ENCODE peak calls at places on chromosomes 6 and 20, in five cellular contexts. J is IMR-90, N is mesenchymal stem cell, C is neuronal stem cell, R is trophoblast cell. L is an unnamed sample.
A peak's percentile ranks its signal among the peaks of the same experiment; 100 is the strongest.

GRCh38 chr6:159879829-159880228 is 11.0 kb upstream of the MAS1 start:
- DNase-seq in N (no peak), C (no peak), R (no peak), J (no peak), L (peak; percentile 18)

GRCh38 chr20:59822291-59823029 is 111.0 kb downstream of the SYCP2 start:
- DNase-seq in R (no peak), N (no peak), C (no peak), J (no peak), L (no peak)

GRCh38 chr20:5119143-5119434 is 669 bp downstream of the PCNA start:
- DNase-seq in R (no peak), C (no peak), N (no peak), J (no peak), L (no peak)

GRCh38 chr6:35486005-35486925 is 10.6 kb downstream of the TEAD3 start:
- DNase-seq in N (peak; percentile 60), J (no peak), C (no peak), R (peak; percentile 96), L (peak; percentile 93)

GRCh38 chr6:51570168-51570921 is 517.1 kb downstream of the PKHD1 start:
- DNase-seq in N (no peak), J (no peak), R (peak; percentile 55), C (no peak), L (no peak)

GRCh38 chr20:46159101-46159897 is 41.2 kb downstream of the CD40 start:
- DNase-seq in R (no peak), C (no peak), N (no peak), J (no peak), L (no peak)

GRCh38 chr6:109315331-109316129 is 66.7 kb downstream of the CD164 start:
- DNase-seq in J (no peak), R (no peak), C (no peak), N (no peak), L (no peak)

GRCh38 chr6:24274441-24275083 is 83.3 kb downstream of the DCDC2 start:
- DNase-seq in J (peak; percentile 23), N (peak; percentile 40), R (peak; percentile 44), C (no peak), L (peak; percentile 13)

GRCh38 chr6:128493877-128494276 is 26.5 kb downstream of the PTPRK start:
- DNase-seq in N (no peak), R (no peak), J (no peak), C (no peak), L (no peak)

GRCh38 chr6:158109744-158110143 is 58.3 kb downstream of the SERAC1 start:
- DNase-seq in R (no peak), C (no peak), J (peak; percentile 18), N (no peak), L (no peak)

GRCh38 chr6:155317186-155317585 is 2.9 kb upstream of the TFB1M start:
- DNase-seq in N (no peak), R (no peak), C (no peak), J (peak; percentile 10), L (no peak)

GRCh38 chr6:53727748-53728147 is 62.2 kb upstream of the KLHL31 start:
- DNase-seq in R (peak; percentile 97), J (peak; percentile 61), N (no peak), C (no peak), L (peak; percentile 25)

GRCh38 chr6:73521351-73522254 is 771 bp upstream of the EEF1A1 start:
- DNase-seq in R (peak; percentile 76), N (peak; percentile 95), J (peak; percentile 91), C (no peak), L (peak; percentile 42)

GRCh38 chr6:146689806-146690205 is 91.0 kb downstream of the ADGB start:
- DNase-seq in J (no peak), C (no peak), N (no peak), R (no peak), L (no peak)

GRCh38 chr20:43821795-43822194 is 92.9 kb upstream of the TOX2 start:
- DNase-seq in J (no peak), R (no peak), N (no peak), C (no peak), L (no peak)

GRCh38 chr6:56890683-56891429 is 64.1 kb upstream of the BEND6 start:
- DNase-seq in N (peak; percentile 89), C (no peak), R (peak; percentile 34), J (peak; percentile 97), L (peak; percentile 48)

GRCh38 chr6:107102414-107102805 is 12.9 kb downstream of the BEND3 start:
- DNase-seq in N (no peak), R (no peak), J (no peak), C (no peak), L (no peak)

GRCh38 chr6:84346372-84346771 is 118.9 kb upstream of the CEP162 start:
- DNase-seq in R (no peak), J (no peak), C (no peak), N (no peak), L (no peak)

GRCh38 chr6:28081486-28081751 is 1.1 kb downstream of the ZNF165 start:
- DNase-seq in C (no peak), J (no peak), N (no peak), R (no peak), L (no peak)

GRCh38 chr6:139029470-139030210 is 1.1 kb downstream of the ABRACL start:
- DNase-seq in N (peak; percentile 74), R (peak; percentile 79), J (peak; percentile 59), C (peak; percentile 45), L (peak; percentile 52)

GRCh38 chr20:40584128-40584819 is 104.8 kb downstream of the MAFB start:
- DNase-seq in J (no peak), N (no peak), C (no peak), R (no peak), L (peak; percentile 49)

GRCh38 chr6:136784910-136785746 is 7.1 kb downstream of the MAP3K5 start:
- DNase-seq in J (no peak), C (no peak), R (peak; percentile 26), N (no peak), L (peak; percentile 13)

GRCh38 chr20:38146156-38146555 is 18.9 kb downstream of the TGM2 start:
- DNase-seq in C (no peak), R (no peak), N (no peak), J (no peak), L (no peak)

GRCh38 chr6:30151580-30151979 is 9.4 kb downstream of the TRIM10 start:
- DNase-seq in C (no peak), J (no peak), N (no peak), R (no peak), L (no peak)

GRCh38 chr20:16069416-16070010 is 503.7 kb downstream of the KIF16B start:
- DNase-seq in N (no peak), C (no peak), R (no peak), J (no peak), L (no peak)

GRCh38 chr6:99178168-99178567 is 171.3 kb downstream of the FAXC start:
- DNase-seq in R (peak; percentile 93), N (no peak), C (no peak), J (no peak), L (peak; percentile 21)

GRCh38 chr6:101728388-101728787 is 334.9 kb downstream of the GRIK2 start:
- DNase-seq in J (no peak), C (no peak), N (no peak), R (no peak), L (no peak)

GRCh38 chr20:9627219-9627618 is 112.8 kb downstream of the LAMP5 start:
- DNase-seq in J (no peak), R (no peak), C (no peak), N (no peak), L (no peak)

GRCh38 chr6:3841066-3841454 is 8.1 kb upstream of the FAM50B start:
- DNase-seq in N (peak; percentile 46), C (no peak), J (no peak), R (peak; percentile 46), L (no peak)

GRCh38 chr6:52253494-52253893 is 9.2 kb upstream of the IL17F start:
- DNase-seq in R (no peak), N (no peak), C (no peak), J (no peak), L (no peak)

GRCh38 chr6:90328004-90328403 is 31.4 kb upstream of the BACH2 start:
- DNase-seq in C (no peak), N (peak; percentile 16), J (peak; percentile 39), R (no peak), L (no peak)

GRCh38 chr20:34022154-34022842 is 28.6 kb downstream of the RALY start:
- DNase-seq in J (no peak), C (no peak), R (peak; percentile 15), N (peak; percentile 33), L (peak; percentile 63)

GRCh38 chr6:119314894-119315272 is 34.7 kb downstream of the MAN1A1 start:
- DNase-seq in R (no peak), N (no peak), J (no peak), C (no peak), L (no peak)

GRCh38 chr6:47066418-47066817 is 24.3 kb upstream of the ADGRF1 start:
- DNase-seq in R (no peak), N (no peak), J (no peak), C (no peak), L (no peak)

GRCh38 chr20:22474215-22474614 is 110.2 kb downstream of the FOXA2 start:
- DNase-seq in C (no peak), R (no peak), N (no peak), J (no peak), L (no peak)
- H3K79me1 ChIP-seq in C (no peaks in the 10 kb centered on the region), R (no peaks in the 10 kb centered on the region), N (no peaks in the 10 kb centered on the region), J (no peaks in the 10 kb centered on the region), L (no peaks in the 10 kb centered on the region)

GRCh38 chr6:75499640-75500039 is 6.0 kb upstream of the FILIP1 start:
- DNase-seq in C (no peak), J (no peak), N (no peak), R (no peak), L (no peak)
- H3K18ac ChIP-seq in C (no peak overlapping the region), J (no peak overlapping the region), N (no peak overlapping the region), R (no peak overlapping the region), L (no peak overlapping the region)

DNA sequence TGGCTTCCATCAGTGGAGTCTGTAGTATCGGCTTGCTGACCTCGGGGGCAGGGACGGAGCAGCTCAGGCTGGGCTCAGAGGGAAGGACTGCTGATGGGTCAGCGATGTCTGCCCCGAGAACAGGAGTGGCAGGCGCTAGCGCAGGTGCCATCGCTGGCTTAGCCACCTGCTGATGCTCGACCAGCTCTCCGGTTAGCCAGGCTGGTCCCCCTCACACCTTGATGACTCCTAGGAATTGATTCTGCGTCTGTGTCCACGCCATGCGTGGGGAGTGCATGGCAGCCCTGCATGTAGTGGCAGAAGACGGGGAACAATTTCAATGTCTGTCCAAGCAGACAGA is 6.6 kb downstream of the SS18L1 start:
- DNase-seq in N (no peak), C (no peak), R (no peak), J (no peak), L (no peak)
- H3K79me1 ChIP-seq in N (peaks cover 33% of the 10 kb centered on the region), C (peaks cover 43% of the 10 kb centered on the region), R (no peaks in the 10 kb centered on the region), J (peaks cover 90% of the 10 kb centered on the region), L (peaks cover 46% of the 10 kb centered on the region)

DNA sequence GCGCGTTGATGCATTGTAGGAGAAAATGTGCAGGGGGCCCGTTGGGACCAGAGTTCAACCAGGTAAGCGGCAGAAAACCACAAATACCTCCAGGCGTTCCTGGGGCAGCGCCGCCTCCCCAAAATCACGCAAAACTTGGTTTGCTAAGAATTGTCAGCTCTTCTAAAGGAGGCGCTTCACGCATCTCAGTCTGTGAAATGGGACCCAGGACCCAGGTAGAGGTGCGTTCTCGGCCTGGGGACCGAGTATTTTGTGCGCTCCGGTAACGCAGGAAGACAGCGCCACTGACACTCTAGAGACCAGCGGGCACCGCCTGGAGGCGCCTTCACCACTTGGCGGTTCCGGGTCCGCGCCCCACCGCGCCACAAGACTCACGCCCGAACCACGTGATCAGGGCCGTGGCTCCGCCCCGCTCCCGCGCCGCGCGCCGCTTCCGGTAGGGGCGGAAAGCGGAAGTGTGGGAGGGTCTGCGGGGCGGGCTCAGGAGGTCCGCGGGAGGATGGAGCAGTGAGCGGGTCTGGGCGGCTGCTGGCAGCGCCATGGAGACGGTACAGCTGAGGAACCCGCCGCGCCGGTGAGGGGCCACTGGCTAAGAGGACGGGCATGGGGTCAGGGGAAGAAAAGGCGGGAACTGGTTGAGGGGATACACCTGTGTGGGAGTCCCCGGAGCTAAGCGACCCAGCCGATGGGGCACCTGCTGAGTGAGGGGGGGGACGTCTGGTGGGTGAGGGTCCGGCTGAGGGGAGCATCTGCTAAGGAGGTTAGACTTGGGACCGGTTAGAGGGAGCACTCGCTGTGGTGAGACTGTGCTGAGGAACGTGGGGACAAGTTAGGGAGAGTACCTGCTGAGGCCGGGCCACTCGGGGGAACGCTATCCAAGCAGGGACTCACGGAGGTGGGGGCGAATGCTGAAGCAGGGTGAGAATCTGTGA is at the start of gene STK4:
- DNase-seq in C (peak; percentile 91), N (peak; percentile 91), R (peak; percentile 97), J (peak; percentile 87), L (peak; percentile 97)
- H3K18ac ChIP-seq in C (peak within 1 kb of the TSS; percentile 73), N (peak within 1 kb of the TSS; percentile 95), R (peak within 1 kb of the TSS; percentile 80), J (peak within 1 kb of the TSS; percentile 55), L (peak within 1 kb of the TSS; percentile 54)